ENCODE peak calls at places on chromosomes 12 and 14, in four cellular contexts. T is HepG2, W is H1, D is WTC11. L is an unnamed sample.

GRCh38 chr12:6821674-6822433 is at the start of gene GPR162:
- DNase-seq in T (no peak), W (no peak), D (peak; percentile 77), L (peak; percentile 66)

GRCh38 chr12:114500775-114501473 is 95.0 kb upstream of the TBX5 start:
- DNase-seq in T (no peak), W (no peak), D (no peak), L (no peak)

GRCh38 chr12:20455001-20455706 is 86.8 kb downstream of the PDE3A start:
- DNase-seq in T (no peak), W (no peak), D (no peak), L (no peak)

GRCh38 chr12:24232531-24232930 is 283.1 kb upstream of the SOX5 start:
- DNase-seq in T (no peak), W (no peak), D (no peak), L (no peak)

GRCh38 chr14:104424406-104425072 is 155.0 kb upstream of the C14orf180 start:
- DNase-seq in T (no peak), W (no peak), D (no peak), L (no peak)

GRCh38 chr14:104940526-104941150 is 16.0 kb downstream of the PLD4 start:
- DNase-seq in T (no peak), W (no peak), D (peak; percentile 9), L (no peak)

GRCh38 chr12:132018193-132018916 is 68.6 kb downstream of the EP400 start:
- DNase-seq in T (no peak), W (no peak), D (no peak), L (peak; percentile 21)

GRCh38 chr12:47742253-47742825 is 16.3 kb downstream of the RAPGEF3 start:
- DNase-seq in T (peak; percentile 19), W (no peak), D (peak; percentile 88), L (peak; percentile 72)

GRCh38 chr14:60680511-60680910 is 31.2 kb upstream of the SIX1 start:
- DNase-seq in T (no peak), W (no peak), D (no peak), L (no peak)

GRCh38 chr14:91140672-91141071 is 26.8 kb downstream of the DGLUCY start:
- DNase-seq in T (peak; percentile 55), W (no peak), D (peak; percentile 49), L (no peak)

GRCh38 chr12:46442239-46442638 is 69.7 kb upstream of the SLC38A2 start:
- DNase-seq in T (no peak), W (no peak), D (no peak), L (no peak)

GRCh38 chr12:108801736-108802665 is 55.4 kb downstream of the SSH1 start:
- DNase-seq in T (no peak), W (peak; percentile 72), D (peak; percentile 69), L (no peak)

GRCh38 chr14:58082491-58083098 is 69.4 kb downstream of the ARMH4 start:
- DNase-seq in T (no peak), W (no peak), D (no peak), L (peak; percentile 18)

GRCh38 chr14:102668291-102668873 is 75.9 kb downstream of the RCOR1 start:
- DNase-seq in T (no peak), W (no peak), D (no peak), L (no peak)

GRCh38 chr12:84919271-84919670 is 6.7 kb upstream of the SLC6A15 start:
- DNase-seq in T (no peak), W (no peak), D (no peak), L (no peak)

GRCh38 chr14:89957791-89958190 is 2.1 kb downstream of the TDP1 start:
- DNase-seq in T (no peak), W (no peak), D (no peak), L (no peak)

GRCh38 chr12:84397846-84398245 is 514.8 kb downstream of the SLC6A15 start:
- DNase-seq in T (no peak), W (no peak), D (no peak), L (no peak)

GRCh38 chr14:60509438-60510253 is 700 bp downstream of the SIX6 start:
- DNase-seq in T (no peak), W (no peak), D (peak; percentile 73), L (no peak)

GRCh38 chr12:49055978-49056754 is 4.4 kb downstream of the KMT2D start:
- DNase-seq in T (peak; percentile 62), W (no peak), D (peak; percentile 41), L (peak; percentile 72)

GRCh38 chr14:73800970-73801515 is 50.6 kb upstream of the PTGR2 start:
- DNase-seq in T (no peak), W (no peak), D (no peak), L (no peak)

GRCh38 chr12:62737615-62738014 is 197.3 kb downstream of the PPM1H start:
- DNase-seq in T (no peak), W (no peak), D (no peak), L (no peak)

GRCh38 chr12:125113800-125114199 is 48.6 kb downstream of the AACS start:
- DNase-seq in T (no peak), W (no peak), D (no peak), L (no peak)

GRCh38 chr12:130969223-130969622 is 15.5 kb downstream of the ADGRD1 start:
- DNase-seq in T (no peak), W (no peak), D (no peak), L (no peak)

GRCh38 chr12:126588586-126589249 is 1523.5 kb downstream of the AACS start:
- DNase-seq in T (no peak), W (no peak), D (no peak), L (no peak)

GRCh38 chr12:111105294-111105693 is 184.9 kb upstream of the MYL2 start:
- DNase-seq in T (no peak), W (no peak), D (no peak), L (peak; percentile 14)

GRCh38 chr14:24182110-24182882 is 6.3 kb downstream of the IPO4 start:
- DNase-seq in T (no peak), W (no peak), D (no peak), L (no peak)

GRCh38 chr12:118813778-118814359 is 167.5 kb upstream of the SRRM4 start:
- DNase-seq in T (no peak), W (no peak), D (peak; percentile 14), L (no peak)

GRCh38 chr12:89140141-89140540 is 212.2 kb downstream of the DUSP6 start:
- DNase-seq in T (no peak), W (no peak), D (no peak), L (no peak)

GRCh38 chr14:60862283-60862682 is 118.6 kb downstream of the TRMT5 start:
- DNase-seq in T (no peak), W (no peak), D (no peak), L (no peak)

GRCh38 chr14:97336816-97337215 is 539.6 kb downstream of the VRK1 start:
- DNase-seq in T (no peak), W (no peak), D (no peak), L (no peak)

GRCh38 chr14:95507174-95507573 is 9.3 kb downstream of the SYNE3 start:
- DNase-seq in T (no peak), W (no peak), D (no peak), L (peak; percentile 62)

GRCh38 chr12:117718141-117718540 is 250.6 kb downstream of the KSR2 start:
- DNase-seq in T (no peak), W (no peak), D (no peak), L (no peak)

GRCh38 chr12:12893438-12893837 is 2.1 kb downstream of the GPRC5A start:
- DNase-seq in T (no peak), W (no peak), D (no peak), L (no peak)

GRCh38 chr12:12890815-12891645 is at the start of gene GPRC5A:
- DNase-seq in T (peak; percentile 30), W (no peak), D (peak; percentile 55), L (peak; percentile 62)

GRCh38 chr12:12890492-12890814 is 909 bp upstream of the GPRC5A start:
- DNase-seq in T (no peak), W (no peak), D (no peak), L (no peak)

GRCh38 chr12:12892670-12893290 is 1.4 kb downstream of the GPRC5A start:
- DNase-seq in T (no peak), W (no peak), D (peak; percentile 26), L (no peak)

DNA sequence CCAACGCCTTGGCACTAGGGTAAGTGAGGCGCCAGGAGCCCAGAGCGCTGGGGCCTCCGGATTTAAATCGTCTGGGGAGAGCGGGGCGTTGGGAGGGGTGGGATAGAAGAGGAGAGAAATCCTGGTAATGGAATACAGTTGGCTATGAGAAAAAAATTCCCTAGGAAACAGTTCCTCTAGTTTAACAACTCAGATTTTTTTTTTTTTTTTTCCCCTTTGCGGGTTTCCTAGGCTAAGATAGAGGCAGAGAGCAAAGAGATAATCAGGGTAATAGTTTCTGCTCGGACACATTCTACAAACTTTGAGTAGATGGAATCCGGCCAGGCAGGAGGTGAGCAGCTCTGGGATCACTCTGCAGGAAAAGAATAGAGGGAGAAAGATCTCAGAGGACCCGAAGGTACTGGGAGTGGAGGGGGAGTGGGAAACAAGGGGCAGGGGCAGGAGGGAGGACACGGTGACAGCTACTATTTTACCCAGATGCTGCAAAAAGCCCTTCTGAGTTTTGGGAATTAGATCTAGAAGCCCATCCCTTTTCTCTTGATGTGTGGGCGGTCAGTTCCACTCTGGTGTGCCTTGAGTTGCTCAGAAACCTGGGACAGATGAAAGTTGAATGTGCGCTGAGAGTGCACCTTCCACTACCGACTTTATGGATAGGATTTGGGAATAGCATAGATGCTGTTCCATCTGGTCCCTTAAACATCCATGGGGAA is 439 bp downstream of the GPRC5A start:
- DNase-seq in T (no peak), W (no peak), D (no peak), L (no peak)
- TF ChIP-seq ATF2 in T (no peak), W (no peak), D (no peak), L (no peak)

GRCh38 chr14:31572955-31573354 is 11.8 kb downstream of the NUBPL start:
- DNase-seq in T (no peak), W (no peak), D (no peak), L (no peak)

GRCh38 chr14:31567651-31568050 is 6.4 kb downstream of the NUBPL start:
- DNase-seq in T (no peak), W (no peak), D (no peak), L (no peak)

GRCh38 chr14:31566456-31566855 is 5.3 kb downstream of the NUBPL start:
- DNase-seq in T (no peak), W (no peak), D (no peak), L (no peak)

GRCh38 chr14:31568151-31568550 is 6.9 kb downstream of the NUBPL start:
- DNase-seq in T (no peak), W (no peak), D (no peak), L (no peak)

DNA sequence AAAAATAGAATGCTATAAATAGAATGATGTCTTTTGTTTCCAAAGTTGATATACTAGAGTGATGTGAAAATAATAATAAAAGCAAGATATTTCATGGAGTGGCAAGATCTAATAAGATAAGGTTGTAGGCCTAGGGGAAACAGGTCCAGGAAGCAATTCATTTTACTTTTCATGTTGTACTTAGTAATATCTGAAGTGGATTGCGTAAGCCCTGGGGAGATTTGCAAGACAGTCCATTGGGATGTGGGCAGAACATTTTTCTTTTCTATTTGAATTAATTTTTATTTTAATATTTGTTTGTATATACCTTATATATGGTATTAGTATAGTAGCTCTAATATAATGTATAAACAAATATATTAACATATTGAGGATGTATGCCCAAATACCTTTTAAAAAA is 7.5 kb downstream of the NUBPL start:
- DNase-seq in T (no peak), W (no peak), D (no peak), L (no peak)
- TF ChIP-seq ATF2 in T (no peak), W (no peak), D (no peak), L (no peak)

GRCh38 chr12:1937481-1938224 is 19.2 kb upstream of the CACNA2D4 start:
- DNase-seq in T (no peak), W (no peak), D (no peak), L (no peak)
- TF ChIP-seq ATF2 in T (no peak), W (no peak), D (no peak), L (no peak)

DNA sequence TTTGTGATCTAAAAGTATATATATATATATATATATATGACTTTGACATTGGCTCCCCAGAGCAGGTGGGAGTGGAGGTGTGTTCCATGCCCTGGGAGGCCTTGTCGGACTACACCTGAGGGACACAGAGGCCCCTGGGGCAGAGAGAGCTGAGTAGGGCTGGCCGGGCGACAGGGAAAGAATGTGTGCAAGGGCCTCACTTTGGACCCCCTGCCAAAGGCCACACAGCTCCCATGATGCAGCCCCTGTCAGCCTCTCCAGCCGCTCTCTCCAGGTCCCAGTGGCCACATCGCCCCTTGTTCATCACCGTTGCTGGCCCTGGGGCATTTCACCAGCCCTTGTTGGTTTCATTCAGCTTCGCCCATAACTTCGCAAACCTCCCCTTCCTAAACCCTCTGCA is 123.9 kb downstream of the BCL11B start:
- DNase-seq in T (no peak), W (no peak), D (no peak), L (no peak)
- TF ChIP-seq ATF2 in T (no peak), W (no peak), D (no peak), L (no peak)

L was measured in K562.